ENCODE peak calls at places on chromosomes 12 and 14, in nine cellular contexts. J is GM23338, M is adipocyte, N is fibroblast of villous mesenchyme, B is right lobe of liver, S is esophagus squamous epithelium, I is right cardiac atrium, W is A673, R is fibroblast of the aortic adventitia. O is an unnamed sample.

GRCh38 chr12:58537278-58537677 is 383.0 kb downstream of the LRIG3 start:
- DNase-seq in S (no peak), B (no peak), N (peak; percentile 83), I (no peak), R (peak; percentile 57), M (peak; percentile 52), W (peak; percentile 12), J (no peak), O (no peak)

GRCh38 chr14:95496111-95496681 is 20.3 kb downstream of the SYNE3 start:
- DNase-seq in J (no peak), M (no peak), W (no peak), R (peak; percentile 82), I (no peak), N (peak; percentile 97), S (no peak), B (no peak), O (no peak)

GRCh38 chr12:124554429-124555029 is 12.9 kb downstream of the NCOR2 start:
- DNase-seq in B (no peak), M (no peak), N (peak; percentile 44), R (no peak), I (no peak), W (no peak), S (no peak), J (no peak), O (peak; percentile 52)

GRCh38 chr14:105220699-105221597 is 27.4 kb upstream of the BTBD6 start:
- DNase-seq in R (no peak), B (peak; percentile 71), M (no peak), W (no peak), N (no peak), S (no peak), J (no peak), I (peak; percentile 65), O (peak; percentile 61)

GRCh38 chr12:53777936-53778644 is 26.3 kb upstream of the CISTR start:
- DNase-seq in W (no peak), N (no peak), B (no peak), S (no peak), M (no peak), I (no peak), R (peak; percentile 50), J (no peak), O (no peak)

GRCh38 chr12:76375470-76375869 is 27.3 kb upstream of the BBS10 start:
- DNase-seq in S (no peak), J (no peak), M (no peak), B (no peak), I (no peak), W (no peak), N (no peak), R (no peak), O (no peak)

GRCh38 chr14:101113835-101114725 is 210.6 kb upstream of the RTL1 start:
- DNase-seq in I (no peak), B (peak; percentile 30), S (no peak), J (no peak), N (no peak), W (no peak), M (no peak), R (peak; percentile 9), O (no peak)

GRCh38 chr14:75803768-75804167 is 142.7 kb downstream of the TTLL5 start:
- DNase-seq in W (no peak), B (no peak), R (no peak), M (no peak), N (peak; percentile 30), I (peak; percentile 48), J (peak; percentile 38), S (no peak), O (no peak)

GRCh38 chr14:79581912-79582576 is 629.3 kb downstream of the DIO2 start:
- DNase-seq in B (no peak), J (no peak), R (no peak), M (peak; percentile 20), W (no peak), S (no peak), I (no peak), N (no peak), O (no peak)

GRCh38 chr14:36057452-36058142 is 118.9 kb downstream of the PTCSC3 start:
- DNase-seq in I (no peak), N (no peak), B (no peak), R (no peak), W (peak; percentile 66), M (no peak), J (no peak), S (no peak), O (no peak)

GRCh38 chr12:14723763-14724162 is 27.4 kb upstream of the GUCY2C start:
- DNase-seq in S (no peak), N (peak; percentile 59), J (peak; percentile 81), B (peak; percentile 80), M (peak; percentile 73), R (peak; percentile 74), I (peak; percentile 70), W (peak; percentile 76), O (peak; percentile 37)

GRCh38 chr12:1418144-1418543 is 176.2 kb downstream of the FBXL14 start:
- DNase-seq in N (no peak), S (no peak), R (no peak), M (no peak), W (no peak), J (no peak), I (no peak), B (no peak), O (no peak)

GRCh38 chr14:75303415-75303814 is 24.8 kb downstream of the FOS start:
- DNase-seq in M (peak; percentile 90), N (peak; percentile 80), W (peak; percentile 84), I (no peak), B (peak; percentile 76), S (no peak), J (peak; percentile 90), R (peak; percentile 83), O (peak; percentile 47)

GRCh38 chr12:91846466-91847055 is 299.1 kb downstream of the BTG1 start:
- DNase-seq in S (no peak), I (no peak), J (no peak), B (no peak), W (no peak), R (no peak), N (no peak), M (peak; percentile 29), O (no peak)

DNA sequence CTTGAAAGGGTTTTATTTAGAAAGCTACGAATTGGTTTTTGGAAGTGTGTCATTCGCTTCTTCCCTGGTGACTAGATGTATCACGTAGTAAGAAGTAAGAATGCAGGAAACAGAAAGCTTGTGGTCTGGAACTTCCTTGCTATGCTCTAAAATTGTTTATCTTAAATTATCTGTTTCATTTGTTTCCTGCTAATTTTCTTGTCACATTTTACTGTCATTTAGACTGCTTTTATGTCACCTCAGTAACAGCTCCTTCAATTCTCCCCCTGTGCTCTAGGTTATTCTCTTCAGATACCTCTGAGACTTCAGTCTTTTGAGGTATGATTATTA is 671 bp upstream of the CD69 start:
- DNase-seq in B (no peak), R (no peak), N (peak; percentile 36), W (no peak), J (no peak), I (no peak), S (no peak), M (no peak), O (no peak)
- H3K4me3 ChIP-seq in B (no peak overlapping the region), R (no peak overlapping the region), N (no peak overlapping the region), W (no peak overlapping the region), J (no peak overlapping the region), I (no peak overlapping the region), S (peak overlapping the region; percentile 50), M (no peak overlapping the region), O (no peak overlapping the region)

GRCh38 chr12:119115296-119115905 is 63.3 kb upstream of the HSPB8 start:
- DNase-seq in M (peak; percentile 33), I (no peak), N (peak; percentile 36), J (peak; percentile 84), W (peak; percentile 66), S (no peak), R (peak; percentile 66), B (no peak), O (no peak)

GRCh38 chr12:119118625-119119024 is 60.1 kb upstream of the HSPB8 start:
- DNase-seq in N (no peak), W (no peak), J (no peak), B (no peak), S (no peak), I (no peak), R (no peak), M (no peak), O (no peak)

GRCh38 chr12:119117936-119118335 is 60.8 kb upstream of the HSPB8 start:
- DNase-seq in W (no peak), B (no peak), I (no peak), M (no peak), R (no peak), S (no peak), N (no peak), J (no peak), O (no peak)

GRCh38 chr12:119114294-119114693 is 64.4 kb upstream of the HSPB8 start:
- DNase-seq in B (no peak), I (no peak), M (no peak), N (no peak), W (no peak), S (no peak), J (no peak), R (no peak), O (no peak)

DNA sequence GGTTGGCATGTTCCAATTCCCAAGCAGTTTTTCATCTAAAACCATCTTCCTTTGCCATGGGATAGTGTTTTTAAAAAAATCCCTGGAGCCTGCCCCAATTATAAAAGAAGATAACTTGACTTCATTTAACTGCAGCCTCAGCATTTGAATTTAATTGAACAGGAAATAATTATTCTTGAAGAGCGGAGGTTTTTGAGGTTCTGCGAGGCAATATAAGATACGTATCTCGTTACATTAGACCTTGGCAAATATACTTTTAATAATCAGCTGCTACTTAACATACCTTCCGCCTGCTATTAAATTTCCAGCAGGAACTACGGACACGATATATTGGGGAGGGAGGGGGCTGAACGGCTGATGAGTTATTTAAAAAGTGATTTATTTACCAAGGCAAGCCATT is 65.1 kb upstream of the HSPB8 start:
- DNase-seq in S (no peak), I (no peak), W (peak; percentile 11), J (no peak), R (no peak), B (no peak), M (no peak), N (no peak), O (no peak)
- H3K4me3 ChIP-seq in S (no peak overlapping the region), I (no peak overlapping the region), W (no peak overlapping the region), J (no peak overlapping the region), R (no peak overlapping the region), B (no peak overlapping the region), M (no peak overlapping the region), N (no peak overlapping the region), O (no peak overlapping the region)

DNA sequence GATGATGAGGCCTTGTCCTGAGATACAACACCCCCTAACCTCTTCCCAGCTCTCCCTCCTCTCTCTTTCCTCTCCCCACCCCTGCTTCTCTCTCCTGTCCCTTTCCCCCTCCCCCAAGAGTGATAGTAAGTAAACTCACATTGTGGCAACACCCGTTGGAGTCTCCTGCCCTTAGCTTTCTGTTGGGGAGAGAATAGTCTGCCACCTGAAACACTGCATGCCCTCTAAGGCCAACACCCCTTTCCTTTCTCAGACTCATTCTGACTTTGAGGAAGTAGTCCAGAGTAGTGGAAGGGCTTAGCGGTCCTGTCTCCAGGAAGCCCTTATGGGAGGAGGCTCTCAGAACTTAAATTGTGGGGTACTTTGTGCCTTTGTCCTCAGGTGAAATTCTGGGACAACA is 95.2 kb downstream of the PRKCH start:
- DNase-seq in R (no peak), S (no peak), B (no peak), N (no peak), I (no peak), J (no peak), M (no peak), W (no peak), O (no peak)
- H3K4me3 ChIP-seq in R (no peak overlapping the region), S (no peak overlapping the region), B (no peak overlapping the region), N (no peak overlapping the region), I (no peak overlapping the region), J (no peak overlapping the region), M (no peak overlapping the region), W (no peak overlapping the region), O (no peak overlapping the region)

GRCh38 chr12:122265931-122266771 is at the start of gene VPS33A:
- DNase-seq in J (peak; percentile 98), B (peak; percentile 96), M (peak; percentile 98), S (peak; percentile 75), W (peak; percentile 98), I (peak; percentile 99), N (peak; percentile 98), R (peak; percentile 99), O (peak; percentile 96)

GRCh38 chr12:122265433-122265832 is 861 bp downstream of the VPS33A start:
- DNase-seq in N (no peak), W (peak; percentile 4), I (no peak), J (no peak), M (peak; percentile 2), B (no peak), R (no peak), S (no peak), O (no peak)
- H3K4me3 ChIP-seq in N (peak overlapping the region; percentile 81), W (peak overlapping the region; percentile 77), I (peak overlapping the region; percentile 49), J (peak overlapping the region; percentile 88), M (peak overlapping the region; percentile 84), B (peak overlapping the region; percentile 98), R (peak overlapping the region; percentile 97), S (peak overlapping the region; percentile 97), O (peak overlapping the region; percentile 84)

O was measured in left ventricle myocardium inferior.